ENCODE peak calls at places on chromosomes 13 and 19, in six cellular contexts. P is transverse colon, J is adrenal gland, N is tibial nerve, F is IMR-90, A is endothelial cell of umbilical vein. V is an unnamed sample.
A peak's percentile ranks its signal among the peaks of the same experiment; 100 is the strongest.

GRCh38 chr13:93375491-93375890 is 148.9 kb downstream of the GPC6 start:
- DNase-seq in P (no peak), J (no peak), N (no peak), F (no peak), A (no peak), V (no peak)

GRCh38 chr19:31054430-31054829 is 294.8 kb downstream of the TSHZ3 start:
- DNase-seq in P (peak; percentile 37), J (peak; percentile 27), N (no peak), F (peak; percentile 83), A (no peak), V (no peak)

GRCh38 chr13:44231786-44232516 is 141.7 kb upstream of the SERP2 start:
- DNase-seq in P (peak; percentile 76), J (peak; percentile 91), N (peak; percentile 52), F (peak; percentile 96), A (peak; percentile 71), V (peak; percentile 22)

GRCh38 chr19:7963566-7963965 is 20.1 kb upstream of the TIMM44 start:
- DNase-seq in P (no peak), J (no peak), N (no peak), F (no peak), A (no peak), V (no peak)

GRCh38 chr19:10102787-10103236 is 334 bp upstream of the ANGPTL6 start:
- DNase-seq in P (no peak), J (no peak), N (no peak), F (no peak), A (no peak), V (no peak)

GRCh38 chr19:55406869-55407624 is 541 bp downstream of the UBE2S start:
- DNase-seq in P (peak; percentile 51), J (peak; percentile 55), N (no peak), F (no peak), A (peak; percentile 38), V (no peak)

GRCh38 chr19:58277748-58278147 is 1.0 kb upstream of the ZNF8 start:
- DNase-seq in P (no peak), J (no peak), N (no peak), F (no peak), A (no peak), V (no peak)

GRCh38 chr13:113932060-113932459 is 41.8 kb downstream of the C13orf46 start:
- DNase-seq in P (no peak), J (no peak), N (no peak), F (no peak), A (no peak), V (no peak)

GRCh38 chr19:16034180-16034579 is 42.1 kb upstream of the TPM4 start:
- DNase-seq in P (no peak), J (no peak), N (no peak), F (no peak), A (no peak), V (peak; percentile 41)

GRCh38 chr13:95002968-95003813 is 290.8 kb upstream of the SOX21 start:
- DNase-seq in P (no peak), J (no peak), N (no peak), F (no peak), A (no peak), V (no peak)

GRCh38 chr19:48568345-48568886 is 16.4 kb downstream of the SULT2B1 start:
- DNase-seq in P (peak; percentile 73), J (peak; percentile 97), N (peak; percentile 68), F (peak; percentile 88), A (peak; percentile 83), V (peak; percentile 88)

GRCh38 chr13:77379508-77379907 is 52.6 kb upstream of the MYCBP2 start:
- DNase-seq in P (no peak), J (no peak), N (no peak), F (no peak), A (no peak), V (no peak)

GRCh38 chr13:77375554-77375953 is 48.7 kb upstream of the MYCBP2 start:
- DNase-seq in P (no peak), J (no peak), N (no peak), F (no peak), A (no peak), V (no peak)

GRCh38 chr13:77381059-77381458 is 54.2 kb upstream of the MYCBP2 start:
- DNase-seq in P (no peak), J (no peak), N (no peak), F (no peak), A (no peak), V (no peak)

GRCh38 chr13:77377016-77377415 is 50.1 kb upstream of the MYCBP2 start:
- DNase-seq in P (no peak), J (no peak), N (no peak), F (no peak), A (no peak), V (no peak)

GRCh38 chr13:77378662-77379061 is 51.8 kb upstream of the MYCBP2 start:
- DNase-seq in P (no peak), J (no peak), N (no peak), F (no peak), A (no peak), V (no peak)
- TF ChIP-seq POLR2A in P (no peak), J (no peak), N (no peak), F (no peak), A (no peak), V (no peak)

GRCh38 chr19:17873661-17874422 is 2.1 kb downstream of the SLC5A5 start:
- DNase-seq in P (peak; percentile 53), J (peak; percentile 32), N (no peak), F (no peak), A (no peak), V (peak; percentile 79)

GRCh38 chr19:17869114-17869608 is 2.6 kb upstream of the SLC5A5 start:
- DNase-seq in P (no peak), J (no peak), N (no peak), F (no peak), A (no peak), V (no peak)

GRCh38 chr19:17872251-17873001 is 681 bp downstream of the SLC5A5 start:
- DNase-seq in P (no peak), J (no peak), N (no peak), F (no peak), A (no peak), V (peak; percentile 65)

GRCh38 chr19:17871032-17871877 is 490 bp upstream of the SLC5A5 start:
- DNase-seq in P (no peak), J (no peak), N (no peak), F (no peak), A (no peak), V (no peak)

DNA sequence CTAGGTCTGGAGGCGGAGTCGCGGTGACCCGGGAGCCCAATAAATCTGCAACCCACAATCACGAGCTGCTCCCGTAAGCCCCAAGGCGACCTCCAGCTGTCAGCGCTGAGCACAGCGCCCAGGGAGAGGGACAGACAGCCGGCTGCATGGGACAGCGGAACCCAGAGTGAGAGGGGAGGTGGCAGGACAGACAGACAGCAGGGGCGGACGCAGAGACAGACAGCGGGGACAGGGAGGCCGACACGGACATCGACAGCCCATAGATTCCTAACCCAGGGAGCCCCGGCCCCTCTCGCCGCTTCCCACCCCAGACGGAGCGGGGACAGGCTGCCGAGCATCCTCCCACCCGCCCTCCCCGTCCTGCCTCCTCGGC is at the start of gene SLC5A5:
- DNase-seq in P (no peak), J (no peak), N (no peak), F (no peak), A (no peak), V (no peak)
- H3K4me3 ChIP-seq in P (peak within 1 kb of the TSS; percentile 4), J (no peak within 1 kb of the TSS), N (no peak within 1 kb of the TSS), F (no peak within 1 kb of the TSS), A (no peak within 1 kb of the TSS), V (peak within 1 kb of the TSS; percentile 36)

GRCh38 chr13:47962237-47962636 is 38.8 kb downstream of the SUCLA2 start:
- DNase-seq in P (no peak), J (peak; percentile 4), N (no peak), F (no peak), A (no peak), V (no peak)

GRCh38 chr13:47957073-47957472 is 44.0 kb downstream of the SUCLA2 start:
- DNase-seq in P (no peak), J (no peak), N (no peak), F (no peak), A (no peak), V (no peak)

GRCh38 chr13:47955836-47956235 is 45.2 kb downstream of the SUCLA2 start:
- DNase-seq in P (no peak), J (no peak), N (no peak), F (no peak), A (no peak), V (no peak)

GRCh38 chr13:47964863-47965262 is 36.2 kb downstream of the SUCLA2 start:
- DNase-seq in P (no peak), J (no peak), N (no peak), F (no peak), A (no peak), V (no peak)

DNA sequence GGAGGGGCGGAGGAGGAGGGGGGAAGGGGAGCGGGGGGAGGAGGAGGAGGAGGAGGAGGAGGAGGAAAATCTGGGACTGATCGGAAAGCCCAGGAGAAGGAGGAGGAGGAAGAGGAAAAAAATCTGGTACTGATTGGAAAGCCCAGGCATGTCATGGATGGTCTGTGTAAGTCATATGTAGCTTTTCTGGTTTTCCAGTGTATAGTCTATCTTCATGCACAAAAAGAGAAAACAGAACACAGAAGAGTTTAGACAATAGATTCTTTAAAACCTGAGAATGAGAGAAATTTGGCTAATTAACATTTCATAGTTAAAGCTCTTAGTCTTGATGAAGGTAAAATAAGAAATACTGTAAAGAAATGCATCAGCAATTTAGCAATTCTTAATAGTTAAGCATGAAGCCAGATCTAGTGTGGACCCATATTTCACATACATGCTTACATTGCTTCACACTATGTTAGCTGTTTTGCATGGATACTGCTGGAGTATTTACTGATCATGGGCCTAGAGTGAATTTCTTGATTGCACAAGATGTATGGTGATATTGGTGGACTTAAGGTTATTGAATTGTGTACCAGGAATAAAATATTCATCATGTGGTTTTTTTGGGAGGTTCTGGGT is 41.5 kb downstream of the SUCLA2 start:
- DNase-seq in P (no peak), J (no peak), N (no peak), F (no peak), A (no peak), V (no peak)
- H3K36me3 ChIP-seq in P (peaks cover 84% of the 10 kb centered on the region), J (peaks cover 11% of the 10 kb centered on the region), N (no peaks in the 10 kb centered on the region), F (peaks cover 7% of the 10 kb centered on the region), A (peaks cover 2% of the 10 kb centered on the region), V (no peaks in the 10 kb centered on the region)

GRCh38 chr13:45474584-45475454 is 10.1 kb downstream of the COG3 start:
- DNase-seq in P (no peak), J (no peak), N (no peak), F (no peak), A (no peak), V (no peak)
- TF ChIP-seq POLR2A in P (no peak), J (no peak), N (no peak), F (no peak), A (no peak), V (no peak)

DNA sequence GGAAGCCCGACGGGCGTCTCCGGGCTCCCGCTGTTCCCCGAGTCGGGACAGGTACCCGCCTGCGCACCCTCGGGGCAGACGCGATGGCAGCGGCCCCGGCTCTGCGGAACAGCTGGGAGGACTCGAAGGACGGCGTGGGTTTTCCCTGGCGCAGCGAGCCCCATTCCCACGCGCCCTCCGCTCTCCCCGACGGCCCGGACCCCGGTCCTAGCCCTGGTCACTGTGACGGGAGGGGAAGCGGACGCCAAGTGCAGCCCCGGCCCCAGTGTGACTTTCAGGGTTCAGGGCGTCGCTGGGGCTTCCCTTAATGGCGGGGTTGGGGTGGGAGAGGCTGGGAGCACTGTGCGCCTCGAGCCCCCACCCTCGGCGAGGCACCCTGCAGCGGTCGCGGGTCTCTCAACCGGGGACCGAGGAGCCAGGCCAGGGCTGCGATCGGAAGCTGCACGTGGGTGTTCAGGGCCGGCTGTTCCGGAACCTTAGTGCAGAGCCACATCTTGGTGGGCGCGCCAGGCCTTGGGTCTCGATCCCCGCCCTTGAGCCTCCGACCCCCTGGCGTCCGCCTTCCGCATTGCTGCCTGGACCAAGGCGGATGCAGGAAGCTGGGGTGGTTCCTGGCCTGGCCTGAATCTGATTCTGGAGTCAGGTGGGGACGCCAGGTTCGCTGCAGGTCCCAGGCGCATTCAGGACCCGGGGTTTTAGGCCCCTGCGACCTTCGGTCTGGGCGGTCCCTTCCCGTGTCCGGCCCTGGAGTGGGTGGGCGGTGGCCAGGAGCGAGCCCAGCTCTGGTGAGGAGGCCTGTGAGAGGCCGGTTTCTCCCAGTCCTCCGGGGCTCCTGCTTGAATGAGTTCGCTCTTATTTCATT is 3.5 kb downstream of the LGALS7B start:
- DNase-seq in P (peak; percentile 64), J (no peak), N (no peak), F (no peak), A (no peak), V (peak; percentile 67)
- H3K4me3 ChIP-seq in P (peak overlapping the region; percentile 16), J (peak overlapping the region; percentile 32), N (peak overlapping the region; percentile 37), F (no peak overlapping the region), A (no peak overlapping the region), V (peak overlapping the region; percentile 52)